ENCODE peak calls at places on chromosome 14, in four cellular contexts. A is right lobe of liver, G is tibial nerve, P is colonic mucosa. Q is an unnamed sample.

GRCh38 chr14:100524933-100525243 is 62.3 kb downstream of the BEGAIN start:
- DNase-seq in P (peak), A (no peak), G (no peak), Q (peak)

GRCh38 chr14:54599932-54600331 is 33.0 kb downstream of the SAMD4A start:
- DNase-seq in G (no peak), P (no peak), A (no peak), Q (no peak)

GRCh38 chr14:24389266-24389855 is 9.4 kb upstream of the NYNRIN start:
- DNase-seq in A (no peak), G (no peak), P (no peak), Q (no peak)

GRCh38 chr14:31388687-31389413 is 31.5 kb downstream of the HEATR5A start:
- DNase-seq in G (no peak), P (no peak), A (no peak), Q (no peak)

GRCh38 chr14:75487155-75487671 is 35.1 kb upstream of the BATF start:
- DNase-seq in G (no peak), P (no peak), A (no peak), Q (peak)

GRCh38 chr14:34824256-34824655 is 50.9 kb downstream of the BAZ1A start:
- DNase-seq in G (no peak), A (no peak), P (no peak), Q (no peak)

GRCh38 chr14:70891741-70892140 is 15.5 kb upstream of the PCNX1 start:
- DNase-seq in P (no peak), A (no peak), G (no peak), Q (no peak)

GRCh38 chr14:103132381-103133212 is 9.3 kb downstream of the TNFAIP2 start:
- DNase-seq in P (no peak), A (peak), G (no peak), Q (no peak)

GRCh38 chr14:84975503-84975902 is 554.4 kb upstream of the FLRT2 start:
- DNase-seq in G (no peak), A (no peak), P (no peak), Q (no peak)

DNA sequence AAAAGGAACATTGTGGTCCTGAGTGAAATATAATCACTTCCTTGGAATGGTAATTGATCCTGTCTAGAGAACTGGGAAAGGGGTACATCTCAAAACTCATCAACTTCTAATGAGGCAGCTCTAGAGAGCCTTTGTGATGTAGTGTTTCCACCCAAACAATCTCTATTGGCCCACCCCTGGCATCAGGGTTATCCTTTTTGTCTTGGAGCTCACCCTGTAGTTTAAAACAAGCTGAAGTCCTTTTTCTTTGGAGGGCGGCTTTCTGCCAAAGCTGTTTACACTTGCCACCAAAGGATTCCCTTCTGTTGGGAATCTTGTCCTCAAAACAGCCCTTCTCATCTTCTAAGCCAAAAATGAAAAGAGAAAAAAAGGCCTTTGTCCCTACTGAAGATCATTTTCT is 60.6 kb upstream of the GTF2A1 start:
- DNase-seq in P (no peak), G (no peak), A (no peak), Q (peak)
- H3K27ac ChIP-seq in P (no peak), G (no peak), A (no peak), Q (no peak)

DNA sequence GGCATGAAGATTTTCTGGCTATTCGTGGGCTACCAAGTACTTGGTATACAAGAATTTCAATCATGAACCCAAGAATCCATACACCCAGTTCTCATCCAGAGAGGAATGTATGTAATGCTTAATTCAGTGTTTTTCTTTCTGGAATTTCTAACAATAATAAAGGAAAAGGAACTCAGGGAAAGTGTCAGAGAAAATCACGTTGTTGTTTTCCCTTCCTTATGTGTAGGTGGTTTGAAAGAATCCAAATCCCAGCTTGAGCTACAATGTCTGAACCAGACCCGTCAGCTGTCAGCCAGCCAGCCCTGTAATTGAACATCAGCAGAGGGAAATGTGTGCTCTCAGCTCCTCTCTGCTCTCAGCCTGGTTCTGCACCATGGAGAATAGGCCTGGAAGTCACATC is 126.5 kb downstream of the TMEM30B start:
- DNase-seq in A (no peak), G (no peak), P (no peak), Q (peak)
- H3K27ac ChIP-seq in A (no peak), G (no peak), P (no peak), Q (no peak)

GRCh38 chr14:69652942-69653680 is 41.7 kb downstream of the SUSD6 start:
- DNase-seq in G (no peak), A (no peak), P (peak), Q (no peak)
- H3K27ac ChIP-seq in G (peak), A (peak), P (peak), Q (peak)

DNA sequence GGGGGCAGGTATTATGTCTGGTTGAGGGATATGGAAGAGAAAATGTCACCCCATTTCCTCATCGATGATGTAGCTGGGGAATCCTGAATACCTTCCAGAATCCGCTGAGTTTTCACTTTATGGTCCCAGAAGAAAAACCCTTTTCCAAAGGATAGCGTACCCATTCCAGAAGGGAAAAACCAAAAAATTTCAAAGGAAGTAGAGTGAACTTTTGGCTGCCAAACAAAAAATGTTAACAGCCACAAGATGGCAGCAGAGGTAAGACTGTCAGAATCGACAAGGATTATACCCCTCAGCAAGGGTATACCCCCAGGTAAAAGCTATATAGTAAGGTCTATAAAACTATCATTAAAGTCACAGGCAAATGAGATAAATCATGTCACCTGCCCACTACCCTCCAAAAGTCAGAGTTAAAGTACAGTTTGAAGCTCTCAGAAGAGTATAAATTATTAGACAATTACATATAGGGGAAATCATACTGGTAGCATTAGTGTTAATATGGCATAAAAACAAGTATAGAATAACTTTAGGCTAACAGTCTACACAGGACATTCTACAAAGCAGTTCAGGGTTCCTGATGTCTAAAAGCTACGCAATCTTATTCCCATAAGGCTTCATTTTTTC is 18.0 kb downstream of the ACIN1 start:
- DNase-seq in G (no peak), P (no peak), A (no peak), Q (no peak)
- H3K27ac ChIP-seq in G (peak), P (no peak), A (no peak), Q (peak)

GRCh38 chr14:101965796-101966718 is 1.7 kb downstream of the DYNC1H1 start:
- DNase-seq in P (no peak), A (no peak), G (no peak), Q (no peak)
- H3K27ac ChIP-seq in P (peak), A (no peak), G (peak), Q (peak)

DNA sequence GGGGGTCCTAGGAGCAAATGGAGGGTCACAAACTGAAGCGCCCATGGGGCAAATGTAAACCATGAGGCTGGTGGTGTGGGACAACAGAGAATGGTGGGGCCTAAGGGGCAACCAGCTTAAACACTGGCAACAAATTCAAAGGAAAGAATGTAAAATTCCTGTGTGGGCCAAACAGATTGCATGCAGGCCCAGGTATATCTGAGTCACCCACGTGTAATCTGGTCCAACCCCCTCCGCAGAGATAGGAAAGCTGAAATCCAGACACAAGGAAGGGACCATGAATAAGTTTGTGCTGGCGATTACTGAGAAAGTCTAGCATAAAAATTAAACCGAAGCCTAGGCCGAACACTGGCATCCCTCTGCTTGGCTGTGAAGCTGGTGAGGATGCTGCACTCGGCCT is 71.6 kb downstream of the ITPK1 start:
- DNase-seq in P (no peak), A (no peak), G (no peak), Q (no peak)
- H3K27ac ChIP-seq in P (peak), A (peak), G (peak), Q (peak)

GRCh38 chr14:48751293-48751692 is 834.9 kb downstream of the RPS29 start:
- DNase-seq in A (no peak), P (no peak), G (no peak), Q (no peak)
- H3K27ac ChIP-seq in A (no peak), P (no peak), G (no peak), Q (no peak)